ENCODE peak calls at places on chromosomes 4 and X, in seven cellular contexts. D, F, C, T, L, U and O are unnamed samples.

GRCh38 chr4:142567620-142568451 is 278.3 kb downstream of the INPP4B start:
- DNase-seq in D (no peak), F (no peak), C (peak; percentile 11), T (no peak), L (no peak), U (no peak), O (peak; percentile 47)

GRCh38 chr4:182903013-182903412 is 14.2 kb downstream of the DCTD start:
- DNase-seq in D (no peak), F (no peak), C (no peak), T (no peak), L (no peak), U (no peak), O (no peak)

GRCh38 chrX:110418857-110419249 is 60.2 kb downstream of the RTL9 start:
- DNase-seq in D (peak; percentile 80), F (no peak), C (no peak), T (no peak), L (no peak), U (no peak), O (peak; percentile 86)

GRCh38 chrX:78708830-78709229 is 38.7 kb upstream of the LPAR4 start:
- DNase-seq in D (no peak), F (no peak), C (no peak), T (no peak), L (no peak), U (no peak), O (no peak)

GRCh38 chr4:107182347-107182746 is 146.2 kb upstream of the DKK2 start:
- DNase-seq in D (no peak), F (no peak), C (no peak), T (no peak), L (no peak), U (no peak), O (no peak)

GRCh38 chrX:1598876-1599790 is 7.7 kb downstream of the AKAP17A start:
- DNase-seq in D (no peak), F (no peak), C (no peak), T (no peak), L (no peak), U (no peak), O (no peak)

GRCh38 chr4:165462009-165462408 is 83.2 kb downstream of the CPE start:
- DNase-seq in D (no peak), F (no peak), C (no peak), T (no peak), L (no peak), U (no peak), O (no peak)

GRCh38 chrX:10617964-10618342 is 2.4 kb downstream of the MID1 start:
- DNase-seq in D (no peak), F (no peak), C (no peak), T (no peak), L (no peak), U (no peak), O (peak; percentile 75)

GRCh38 chr4:117640836-117641235 is 393.4 kb upstream of the NDST3 start:
- DNase-seq in D (no peak), F (no peak), C (no peak), T (no peak), L (no peak), U (no peak), O (no peak)

GRCh38 chr4:184217569-184218131 is at the start of gene ENPP6:
- DNase-seq in D (no peak), F (no peak), C (no peak), T (no peak), L (no peak), U (no peak), O (no peak)
- H3K23ac ChIP-seq in D (no peak within 1 kb of the TSS), F (no peak within 1 kb of the TSS), C (no peak within 1 kb of the TSS), T (no peak within 1 kb of the TSS), L (no peak within 1 kb of the TSS), U (no peak within 1 kb of the TSS), O (no peak within 1 kb of the TSS)

GRCh38 chr4:151709587-151709986 is 51.2 kb downstream of the GATB start:
- DNase-seq in D (no peak), F (no peak), C (no peak), T (no peak), L (no peak), U (no peak), O (no peak)
- H3K23ac ChIP-seq in D (no peak overlapping the region), F (no peak overlapping the region), C (no peak overlapping the region), T (no peak overlapping the region), L (no peak overlapping the region), U (no peak overlapping the region), O (no peak overlapping the region)

GRCh38 chr4:25860586-25861421 is 2.0 kb downstream of the SEL1L3 start:
- DNase-seq in D (no peak), F (no peak), C (no peak), T (no peak), L (no peak), U (peak; percentile 3), O (peak; percentile 42)

GRCh38 chr4:25859429-25860148 is 3.2 kb downstream of the SEL1L3 start:
- DNase-seq in D (no peak), F (no peak), C (no peak), T (peak; percentile 18), L (no peak), U (no peak), O (no peak)

GRCh38 chr4:25857851-25858400 is 4.9 kb downstream of the SEL1L3 start:
- DNase-seq in D (no peak), F (no peak), C (no peak), T (no peak), L (no peak), U (peak; percentile 65), O (no peak)

GRCh38 chr4:25857403-25857802 is 5.4 kb downstream of the SEL1L3 start:
- DNase-seq in D (no peak), F (no peak), C (no peak), T (peak; percentile 53), L (no peak), U (no peak), O (no peak)

GRCh38 chr4:25856756-25857155 is 6.0 kb downstream of the SEL1L3 start:
- DNase-seq in D (no peak), F (no peak), C (no peak), T (no peak), L (no peak), U (peak; percentile 66), O (no peak)
- H3K23ac ChIP-seq in D (no peak overlapping the region), F (no peak overlapping the region), C (no peak overlapping the region), T (no peak overlapping the region), L (no peak overlapping the region), U (no peak overlapping the region), O (no peak overlapping the region)

GRCh38 chr4:114025176-114025777 is 45.8 kb upstream of the ARSJ start:
- DNase-seq in D (no peak), F (no peak), C (no peak), T (no peak), L (no peak), U (no peak), O (no peak)

GRCh38 chr4:114021445-114021844 is 42.0 kb upstream of the ARSJ start:
- DNase-seq in D (no peak), F (no peak), C (no peak), T (no peak), L (no peak), U (no peak), O (no peak)

GRCh38 chr4:114027596-114027995 is 48.1 kb upstream of the ARSJ start:
- DNase-seq in D (no peak), F (no peak), C (no peak), T (no peak), L (no peak), U (no peak), O (no peak)

GRCh38 chr4:114028071-114028470 is 48.6 kb upstream of the ARSJ start:
- DNase-seq in D (no peak), F (no peak), C (no peak), T (no peak), L (no peak), U (no peak), O (peak; percentile 9)

DNA sequence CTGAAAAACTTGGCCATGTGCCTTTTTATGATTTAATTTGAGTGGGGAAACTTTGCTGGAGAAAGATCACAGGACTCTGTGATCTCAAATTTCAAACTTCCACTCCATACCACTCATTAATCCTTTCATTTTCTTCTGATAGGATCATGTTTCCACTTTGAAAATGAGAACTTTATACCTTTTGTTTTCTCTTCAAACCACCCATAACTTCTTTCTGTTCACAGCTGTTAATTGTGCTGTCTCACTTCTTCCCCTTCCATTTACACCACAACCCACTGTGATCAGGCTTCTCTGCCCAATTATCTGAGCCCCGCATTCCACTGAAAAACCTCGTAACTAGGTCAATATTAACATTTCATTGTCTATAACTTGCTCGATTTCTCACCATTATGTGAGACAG is 47.0 kb upstream of the ARSJ start:
- DNase-seq in D (no peak), F (no peak), C (no peak), T (no peak), L (no peak), U (no peak), O (no peak)
- H3K23ac ChIP-seq in D (no peak overlapping the region), F (no peak overlapping the region), C (no peak overlapping the region), T (no peak overlapping the region), L (no peak overlapping the region), U (no peak overlapping the region), O (no peak overlapping the region)

DNA sequence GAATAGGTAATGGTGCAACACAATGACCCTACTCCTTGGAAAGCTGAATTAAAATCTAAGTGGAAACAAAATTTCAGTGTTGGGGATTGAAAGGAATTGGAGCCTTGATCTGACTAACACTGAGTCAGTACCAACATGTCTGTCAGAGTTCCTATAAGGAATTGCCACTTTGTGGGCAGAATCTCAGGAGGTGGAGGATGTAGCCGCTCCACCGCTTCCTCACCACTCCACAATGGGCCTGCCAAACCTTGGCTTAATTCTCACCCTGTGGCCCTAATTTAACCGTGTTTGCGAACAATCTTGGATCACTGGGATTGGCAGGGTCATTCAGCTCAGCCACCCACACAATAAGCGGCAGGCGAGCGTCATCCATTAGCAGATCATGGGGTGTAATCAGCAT is 6.1 kb downstream of the SRPX start:
- DNase-seq in D (no peak), F (no peak), C (no peak), T (no peak), L (no peak), U (no peak), O (peak; percentile 42)
- H3K23ac ChIP-seq in D (no peak overlapping the region), F (no peak overlapping the region), C (no peak overlapping the region), T (no peak overlapping the region), L (no peak overlapping the region), U (no peak overlapping the region), O (no peak overlapping the region)

GRCh38 chrX:152177052-152177451 is 38.7 kb upstream of the MAGEA10 start:
- DNase-seq in D (no peak), F (no peak), C (no peak), T (no peak), L (no peak), U (no peak), O (no peak)
- H3K23ac ChIP-seq in D (no peak overlapping the region), F (no peak overlapping the region), C (no peak overlapping the region), T (no peak overlapping the region), L (no peak overlapping the region), U (no peak overlapping the region), O (no peak overlapping the region)

GRCh38 chrX:137171626-137172025 is 137.8 kb upstream of the GPR101 start:
- DNase-seq in D (no peak), F (no peak), C (no peak), T (no peak), L (no peak), U (no peak), O (no peak)

GRCh38 chrX:137164329-137164728 is 130.5 kb upstream of the GPR101 start:
- DNase-seq in D (no peak), F (no peak), C (no peak), T (no peak), L (no peak), U (no peak), O (no peak)

DNA sequence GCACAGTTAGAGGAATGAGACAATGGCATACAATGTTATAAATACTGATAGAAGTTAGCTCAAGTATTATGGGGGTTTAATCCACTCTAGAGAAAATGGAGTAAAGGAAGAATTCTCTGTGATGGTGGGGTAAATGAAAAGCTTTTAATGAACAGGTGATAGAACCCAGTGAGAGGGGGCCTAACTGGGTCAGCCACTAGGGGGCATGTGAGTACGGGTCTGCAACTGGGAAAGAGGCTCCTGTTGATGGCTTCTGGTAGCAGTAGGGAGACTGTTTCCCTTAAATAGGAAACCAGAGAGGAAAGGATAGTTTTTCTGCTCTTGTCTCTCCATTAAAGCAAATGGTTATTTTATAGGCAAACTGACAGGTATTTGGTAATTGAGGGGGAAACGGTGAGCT is 132.8 kb upstream of the GPR101 start:
- DNase-seq in D (no peak), F (peak; percentile 2), C (no peak), T (peak; percentile 34), L (peak; percentile 37), U (no peak), O (no peak)
- H3K23ac ChIP-seq in D (no peak overlapping the region), F (no peak overlapping the region), C (no peak overlapping the region), T (no peak overlapping the region), L (no peak overlapping the region), U (no peak overlapping the region), O (no peak overlapping the region)